ENCODE peak calls at places on chromosomes 2 and 18, in ten cellular contexts. One of them, this sample, is unnamed.

GRCh38 chr2:68710336-68710735 is 24.3 kb upstream of the ARHGAP25 start:
- DNase-seq in activated T-helper 1 cell treated with anti-CD3 and anti-CD28 coated beads, Interleukin-12 subunit alpha, Interleukin-12 subunit beta, Interleukin-2, Interleukin-4 antibody, amounts not matched to agents 30 ng/mL and 10 ng/mL and 1 ng/mL, durations not matched to agents 14 hours and 24 hours and 36 hours: no peak
- DNase-seq in stimulated activated CD4-positive, alpha-beta T cell treated with anti-CD3 and anti-CD28 coated beads, Interleukin-2, amount 100 ng/mL, for 48 hours: no peak
- DNase-seq in NCI-H1092: no peak
- DNase-seq in breast epithelium: no peak
- DNase-seq in NCI-H345: no peak
- DNase-seq in islet precursor cell: no peak
- DNase-seq in LoVo: no peak
- DNase-seq in kidney glomerular epithelial cell: no peak
- DNase-seq in SK-N-SH: no peak
- DNase-seq in this sample: no peak

GRCh38 chr2:238701066-238701906 is 146.6 kb upstream of the TWIST2 start:
- DNase-seq in activated T-helper 1 cell treated with anti-CD3 and anti-CD28 coated beads, Interleukin-12 subunit alpha, Interleukin-12 subunit beta, Interleukin-2, Interleukin-4 antibody, amounts not matched to agents 30 ng/mL and 10 ng/mL and 1 ng/mL, durations not matched to agents 14 hours and 24 hours and 36 hours: no peak
- DNase-seq in stimulated activated CD4-positive, alpha-beta T cell treated with anti-CD3 and anti-CD28 coated beads, Interleukin-2, amount 100 ng/mL, for 48 hours: no peak
- DNase-seq in NCI-H1092: no peak
- DNase-seq in breast epithelium: no peak
- DNase-seq in NCI-H345: no peak
- DNase-seq in islet precursor cell: peak
- DNase-seq in LoVo: no peak
- DNase-seq in kidney glomerular epithelial cell: no peak
- DNase-seq in SK-N-SH: no peak
- DNase-seq in this sample: peak

GRCh38 chr2:118176601-118177000 is 88.3 kb downstream of the INSIG2 start:
- DNase-seq in activated T-helper 1 cell treated with anti-CD3 and anti-CD28 coated beads, Interleukin-12 subunit alpha, Interleukin-12 subunit beta, Interleukin-2, Interleukin-4 antibody, amounts not matched to agents 30 ng/mL and 10 ng/mL and 1 ng/mL, durations not matched to agents 14 hours and 24 hours and 36 hours: no peak
- DNase-seq in stimulated activated CD4-positive, alpha-beta T cell treated with anti-CD3 and anti-CD28 coated beads, Interleukin-2, amount 100 ng/mL, for 48 hours: no peak
- DNase-seq in NCI-H1092: no peak
- DNase-seq in breast epithelium: no peak
- DNase-seq in NCI-H345: no peak
- DNase-seq in islet precursor cell: no peak
- DNase-seq in LoVo: no peak
- DNase-seq in kidney glomerular epithelial cell: no peak
- DNase-seq in SK-N-SH: no peak
- DNase-seq in this sample: no peak

GRCh38 chr18:59725177-59725576 is 28.0 kb upstream of the CCBE1 start:
- DNase-seq in activated T-helper 1 cell treated with anti-CD3 and anti-CD28 coated beads, Interleukin-12 subunit alpha, Interleukin-12 subunit beta, Interleukin-2, Interleukin-4 antibody, amounts not matched to agents 30 ng/mL and 10 ng/mL and 1 ng/mL, durations not matched to agents 14 hours and 24 hours and 36 hours: no peak
- DNase-seq in stimulated activated CD4-positive, alpha-beta T cell treated with anti-CD3 and anti-CD28 coated beads, Interleukin-2, amount 100 ng/mL, for 48 hours: no peak
- DNase-seq in NCI-H1092: no peak
- DNase-seq in breast epithelium: no peak
- DNase-seq in NCI-H345: no peak
- DNase-seq in islet precursor cell: no peak
- DNase-seq in LoVo: no peak
- DNase-seq in kidney glomerular epithelial cell: no peak
- DNase-seq in SK-N-SH: no peak
- DNase-seq in this sample: no peak

GRCh38 chr2:71856709-71857525 is 290.7 kb downstream of the CYP26B1 start:
- DNase-seq in activated T-helper 1 cell treated with anti-CD3 and anti-CD28 coated beads, Interleukin-12 subunit alpha, Interleukin-12 subunit beta, Interleukin-2, Interleukin-4 antibody, amounts not matched to agents 30 ng/mL and 10 ng/mL and 1 ng/mL, durations not matched to agents 14 hours and 24 hours and 36 hours: no peak
- DNase-seq in stimulated activated CD4-positive, alpha-beta T cell treated with anti-CD3 and anti-CD28 coated beads, Interleukin-2, amount 100 ng/mL, for 48 hours: no peak
- DNase-seq in NCI-H1092: no peak
- DNase-seq in breast epithelium: no peak
- DNase-seq in NCI-H345: no peak
- DNase-seq in islet precursor cell: peak
- DNase-seq in LoVo: no peak
- DNase-seq in kidney glomerular epithelial cell: peak
- DNase-seq in SK-N-SH: no peak
- DNase-seq in this sample: no peak

GRCh38 chr2:227862741-227863588 is 8.5 kb upstream of the DAW1 start:
- DNase-seq in activated T-helper 1 cell treated with anti-CD3 and anti-CD28 coated beads, Interleukin-12 subunit alpha, Interleukin-12 subunit beta, Interleukin-2, Interleukin-4 antibody, amounts not matched to agents 30 ng/mL and 10 ng/mL and 1 ng/mL, durations not matched to agents 14 hours and 24 hours and 36 hours: no peak
- DNase-seq in stimulated activated CD4-positive, alpha-beta T cell treated with anti-CD3 and anti-CD28 coated beads, Interleukin-2, amount 100 ng/mL, for 48 hours: no peak
- DNase-seq in NCI-H1092: no peak
- DNase-seq in breast epithelium: no peak
- DNase-seq in NCI-H345: no peak
- DNase-seq in islet precursor cell: peak
- DNase-seq in LoVo: peak
- DNase-seq in kidney glomerular epithelial cell: peak
- DNase-seq in SK-N-SH: no peak
- DNase-seq in this sample: no peak

GRCh38 chr2:64036343-64036742 is 17.1 kb upstream of the VPS54 start:
- DNase-seq in activated T-helper 1 cell treated with anti-CD3 and anti-CD28 coated beads, Interleukin-12 subunit alpha, Interleukin-12 subunit beta, Interleukin-2, Interleukin-4 antibody, amounts not matched to agents 30 ng/mL and 10 ng/mL and 1 ng/mL, durations not matched to agents 14 hours and 24 hours and 36 hours: peak
- DNase-seq in stimulated activated CD4-positive, alpha-beta T cell treated with anti-CD3 and anti-CD28 coated beads, Interleukin-2, amount 100 ng/mL, for 48 hours: no peak
- DNase-seq in NCI-H1092: no peak
- DNase-seq in breast epithelium: no peak
- DNase-seq in NCI-H345: no peak
- DNase-seq in islet precursor cell: no peak
- DNase-seq in LoVo: no peak
- DNase-seq in kidney glomerular epithelial cell: peak
- DNase-seq in SK-N-SH: no peak
- DNase-seq in this sample: no peak

GRCh38 chr2:72142743-72143440 is 4.8 kb downstream of the CYP26B1 start:
- DNase-seq in activated T-helper 1 cell treated with anti-CD3 and anti-CD28 coated beads, Interleukin-12 subunit alpha, Interleukin-12 subunit beta, Interleukin-2, Interleukin-4 antibody, amounts not matched to agents 30 ng/mL and 10 ng/mL and 1 ng/mL, durations not matched to agents 14 hours and 24 hours and 36 hours: no peak
- DNase-seq in stimulated activated CD4-positive, alpha-beta T cell treated with anti-CD3 and anti-CD28 coated beads, Interleukin-2, amount 100 ng/mL, for 48 hours: no peak
- DNase-seq in NCI-H1092: no peak
- DNase-seq in breast epithelium: peak
- DNase-seq in NCI-H345: no peak
- DNase-seq in islet precursor cell: peak
- DNase-seq in LoVo: no peak
- DNase-seq in kidney glomerular epithelial cell: no peak
- DNase-seq in SK-N-SH: peak
- DNase-seq in this sample: peak

GRCh38 chr2:48944961-48945360 is 189.4 kb upstream of the LHCGR start:
- DNase-seq in activated T-helper 1 cell treated with anti-CD3 and anti-CD28 coated beads, Interleukin-12 subunit alpha, Interleukin-12 subunit beta, Interleukin-2, Interleukin-4 antibody, amounts not matched to agents 30 ng/mL and 10 ng/mL and 1 ng/mL, durations not matched to agents 14 hours and 24 hours and 36 hours: no peak
- DNase-seq in stimulated activated CD4-positive, alpha-beta T cell treated with anti-CD3 and anti-CD28 coated beads, Interleukin-2, amount 100 ng/mL, for 48 hours: no peak
- DNase-seq in NCI-H1092: no peak
- DNase-seq in breast epithelium: no peak
- DNase-seq in NCI-H345: no peak
- DNase-seq in islet precursor cell: no peak
- DNase-seq in LoVo: no peak
- DNase-seq in kidney glomerular epithelial cell: no peak
- DNase-seq in SK-N-SH: no peak
- DNase-seq in this sample: no peak

GRCh38 chr2:38626326-38627031 is 23.8 kb upstream of the HNRNPLL start:
- DNase-seq in activated T-helper 1 cell treated with anti-CD3 and anti-CD28 coated beads, Interleukin-12 subunit alpha, Interleukin-12 subunit beta, Interleukin-2, Interleukin-4 antibody, amounts not matched to agents 30 ng/mL and 10 ng/mL and 1 ng/mL, durations not matched to agents 14 hours and 24 hours and 36 hours: peak
- DNase-seq in stimulated activated CD4-positive, alpha-beta T cell treated with anti-CD3 and anti-CD28 coated beads, Interleukin-2, amount 100 ng/mL, for 48 hours: no peak
- DNase-seq in NCI-H1092: no peak
- DNase-seq in breast epithelium: no peak
- DNase-seq in NCI-H345: no peak
- DNase-seq in islet precursor cell: no peak
- DNase-seq in LoVo: no peak
- DNase-seq in kidney glomerular epithelial cell: no peak
- DNase-seq in SK-N-SH: no peak
- DNase-seq in this sample: no peak

GRCh38 chr2:148027822-148028221 is 6.9 kb downstream of the MBD5 start:
- DNase-seq in activated T-helper 1 cell treated with anti-CD3 and anti-CD28 coated beads, Interleukin-12 subunit alpha, Interleukin-12 subunit beta, Interleukin-2, Interleukin-4 antibody, amounts not matched to agents 30 ng/mL and 10 ng/mL and 1 ng/mL, durations not matched to agents 14 hours and 24 hours and 36 hours: no peak
- DNase-seq in stimulated activated CD4-positive, alpha-beta T cell treated with anti-CD3 and anti-CD28 coated beads, Interleukin-2, amount 100 ng/mL, for 48 hours: no peak
- DNase-seq in NCI-H1092: no peak
- DNase-seq in breast epithelium: no peak
- DNase-seq in NCI-H345: no peak
- DNase-seq in islet precursor cell: no peak
- DNase-seq in LoVo: no peak
- DNase-seq in kidney glomerular epithelial cell: no peak
- DNase-seq in SK-N-SH: no peak
- DNase-seq in this sample: no peak

GRCh38 chr2:33133436-33133835 is 186.7 kb downstream of the LTBP1 start:
- DNase-seq in activated T-helper 1 cell treated with anti-CD3 and anti-CD28 coated beads, Interleukin-12 subunit alpha, Interleukin-12 subunit beta, Interleukin-2, Interleukin-4 antibody, amounts not matched to agents 30 ng/mL and 10 ng/mL and 1 ng/mL, durations not matched to agents 14 hours and 24 hours and 36 hours: no peak
- DNase-seq in stimulated activated CD4-positive, alpha-beta T cell treated with anti-CD3 and anti-CD28 coated beads, Interleukin-2, amount 100 ng/mL, for 48 hours: no peak
- DNase-seq in NCI-H1092: peak
- DNase-seq in breast epithelium: no peak
- DNase-seq in NCI-H345: no peak
- DNase-seq in islet precursor cell: no peak
- DNase-seq in LoVo: no peak
- DNase-seq in kidney glomerular epithelial cell: no peak
- DNase-seq in SK-N-SH: no peak
- DNase-seq in this sample: no peak

GRCh38 chr18:58417752-58418151 is 211.1 kb downstream of the ALPK2 start:
- DNase-seq in activated T-helper 1 cell treated with anti-CD3 and anti-CD28 coated beads, Interleukin-12 subunit alpha, Interleukin-12 subunit beta, Interleukin-2, Interleukin-4 antibody, amounts not matched to agents 30 ng/mL and 10 ng/mL and 1 ng/mL, durations not matched to agents 14 hours and 24 hours and 36 hours: no peak
- DNase-seq in stimulated activated CD4-positive, alpha-beta T cell treated with anti-CD3 and anti-CD28 coated beads, Interleukin-2, amount 100 ng/mL, for 48 hours: no peak
- DNase-seq in NCI-H1092: no peak
- DNase-seq in breast epithelium: no peak
- DNase-seq in NCI-H345: no peak
- DNase-seq in islet precursor cell: no peak
- DNase-seq in LoVo: no peak
- DNase-seq in kidney glomerular epithelial cell: no peak
- DNase-seq in SK-N-SH: no peak
- DNase-seq in this sample: no peak

GRCh38 chr18:34729740-34730338 is 19.7 kb downstream of the DTNA start:
- DNase-seq in activated T-helper 1 cell treated with anti-CD3 and anti-CD28 coated beads, Interleukin-12 subunit alpha, Interleukin-12 subunit beta, Interleukin-2, Interleukin-4 antibody, amounts not matched to agents 30 ng/mL and 10 ng/mL and 1 ng/mL, durations not matched to agents 14 hours and 24 hours and 36 hours: no peak
- DNase-seq in stimulated activated CD4-positive, alpha-beta T cell treated with anti-CD3 and anti-CD28 coated beads, Interleukin-2, amount 100 ng/mL, for 48 hours: no peak
- DNase-seq in NCI-H1092: no peak
- DNase-seq in breast epithelium: no peak
- DNase-seq in NCI-H345: no peak
- DNase-seq in islet precursor cell: no peak
- DNase-seq in LoVo: no peak
- DNase-seq in kidney glomerular epithelial cell: no peak
- DNase-seq in SK-N-SH: no peak
- DNase-seq in this sample: no peak

GRCh38 chr2:133344864-133345263 is 223.4 kb downstream of the NCKAP5 start:
- DNase-seq in activated T-helper 1 cell treated with anti-CD3 and anti-CD28 coated beads, Interleukin-12 subunit alpha, Interleukin-12 subunit beta, Interleukin-2, Interleukin-4 antibody, amounts not matched to agents 30 ng/mL and 10 ng/mL and 1 ng/mL, durations not matched to agents 14 hours and 24 hours and 36 hours: no peak
- DNase-seq in stimulated activated CD4-positive, alpha-beta T cell treated with anti-CD3 and anti-CD28 coated beads, Interleukin-2, amount 100 ng/mL, for 48 hours: no peak
- DNase-seq in NCI-H1092: no peak
- DNase-seq in breast epithelium: no peak
- DNase-seq in NCI-H345: peak
- DNase-seq in islet precursor cell: no peak
- DNase-seq in LoVo: no peak
- DNase-seq in kidney glomerular epithelial cell: no peak
- DNase-seq in SK-N-SH: no peak
- DNase-seq in this sample: no peak

GRCh38 chr2:141317986-141318385 is 812.8 kb downstream of the LRP1B start:
- DNase-seq in activated T-helper 1 cell treated with anti-CD3 and anti-CD28 coated beads, Interleukin-12 subunit alpha, Interleukin-12 subunit beta, Interleukin-2, Interleukin-4 antibody, amounts not matched to agents 30 ng/mL and 10 ng/mL and 1 ng/mL, durations not matched to agents 14 hours and 24 hours and 36 hours: no peak
- DNase-seq in stimulated activated CD4-positive, alpha-beta T cell treated with anti-CD3 and anti-CD28 coated beads, Interleukin-2, amount 100 ng/mL, for 48 hours: no peak
- DNase-seq in NCI-H1092: no peak
- DNase-seq in breast epithelium: no peak
- DNase-seq in NCI-H345: no peak
- DNase-seq in islet precursor cell: no peak
- DNase-seq in LoVo: no peak
- DNase-seq in kidney glomerular epithelial cell: no peak
- DNase-seq in SK-N-SH: no peak
- DNase-seq in this sample: no peak

GRCh38 chr2:233892793-233893192 is 24.4 kb upstream of the TRPM8 start:
- DNase-seq in activated T-helper 1 cell treated with anti-CD3 and anti-CD28 coated beads, Interleukin-12 subunit alpha, Interleukin-12 subunit beta, Interleukin-2, Interleukin-4 antibody, amounts not matched to agents 30 ng/mL and 10 ng/mL and 1 ng/mL, durations not matched to agents 14 hours and 24 hours and 36 hours: no peak
- DNase-seq in stimulated activated CD4-positive, alpha-beta T cell treated with anti-CD3 and anti-CD28 coated beads, Interleukin-2, amount 100 ng/mL, for 48 hours: no peak
- DNase-seq in NCI-H1092: no peak
- DNase-seq in breast epithelium: no peak
- DNase-seq in NCI-H345: no peak
- DNase-seq in islet precursor cell: no peak
- DNase-seq in LoVo: peak
- DNase-seq in kidney glomerular epithelial cell: no peak
- DNase-seq in SK-N-SH: peak
- DNase-seq in this sample: no peak

GRCh38 chr2:12759248-12759647 is 42.5 kb downstream of the TRIB2 start:
- DNase-seq in activated T-helper 1 cell treated with anti-CD3 and anti-CD28 coated beads, Interleukin-12 subunit alpha, Interleukin-12 subunit beta, Interleukin-2, Interleukin-4 antibody, amounts not matched to agents 30 ng/mL and 10 ng/mL and 1 ng/mL, durations not matched to agents 14 hours and 24 hours and 36 hours: no peak
- DNase-seq in stimulated activated CD4-positive, alpha-beta T cell treated with anti-CD3 and anti-CD28 coated beads, Interleukin-2, amount 100 ng/mL, for 48 hours: no peak
- DNase-seq in NCI-H1092: no peak
- DNase-seq in breast epithelium: no peak
- DNase-seq in NCI-H345: no peak
- DNase-seq in islet precursor cell: no peak
- DNase-seq in LoVo: no peak
- DNase-seq in kidney glomerular epithelial cell: peak
- DNase-seq in SK-N-SH: no peak
- DNase-seq in this sample: no peak

GRCh38 chr18:3048121-3048520 is 35.2 kb upstream of the LPIN2 start:
- DNase-seq in activated T-helper 1 cell treated with anti-CD3 and anti-CD28 coated beads, Interleukin-12 subunit alpha, Interleukin-12 subunit beta, Interleukin-2, Interleukin-4 antibody, amounts not matched to agents 30 ng/mL and 10 ng/mL and 1 ng/mL, durations not matched to agents 14 hours and 24 hours and 36 hours: no peak
- DNase-seq in stimulated activated CD4-positive, alpha-beta T cell treated with anti-CD3 and anti-CD28 coated beads, Interleukin-2, amount 100 ng/mL, for 48 hours: no peak
- DNase-seq in NCI-H1092: no peak
- DNase-seq in breast epithelium: no peak
- DNase-seq in NCI-H345: no peak
- DNase-seq in islet precursor cell: peak
- DNase-seq in LoVo: no peak
- DNase-seq in kidney glomerular epithelial cell: no peak
- DNase-seq in SK-N-SH: peak
- DNase-seq in this sample: peak

GRCh38 chr18:58183226-58183625 is 139.2 kb downstream of the NEDD4L start:
- DNase-seq in activated T-helper 1 cell treated with anti-CD3 and anti-CD28 coated beads, Interleukin-12 subunit alpha, Interleukin-12 subunit beta, Interleukin-2, Interleukin-4 antibody, amounts not matched to agents 30 ng/mL and 10 ng/mL and 1 ng/mL, durations not matched to agents 14 hours and 24 hours and 36 hours: no peak
- DNase-seq in stimulated activated CD4-positive, alpha-beta T cell treated with anti-CD3 and anti-CD28 coated beads, Interleukin-2, amount 100 ng/mL, for 48 hours: no peak
- DNase-seq in NCI-H1092: peak
- DNase-seq in breast epithelium: peak
- DNase-seq in NCI-H345: peak
- DNase-seq in islet precursor cell: no peak
- DNase-seq in LoVo: no peak
- DNase-seq in kidney glomerular epithelial cell: no peak
- DNase-seq in SK-N-SH: no peak
- DNase-seq in this sample: peak

GRCh38 chr2:18238231-18238630 is 322.2 kb downstream of the RDH14 start:
- DNase-seq in activated T-helper 1 cell treated with anti-CD3 and anti-CD28 coated beads, Interleukin-12 subunit alpha, Interleukin-12 subunit beta, Interleukin-2, Interleukin-4 antibody, amounts not matched to agents 30 ng/mL and 10 ng/mL and 1 ng/mL, durations not matched to agents 14 hours and 24 hours and 36 hours: no peak
- DNase-seq in stimulated activated CD4-positive, alpha-beta T cell treated with anti-CD3 and anti-CD28 coated beads, Interleukin-2, amount 100 ng/mL, for 48 hours: no peak
- DNase-seq in NCI-H1092: no peak
- DNase-seq in breast epithelium: no peak
- DNase-seq in NCI-H345: no peak
- DNase-seq in islet precursor cell: no peak
- DNase-seq in LoVo: no peak
- DNase-seq in kidney glomerular epithelial cell: no peak
- DNase-seq in SK-N-SH: no peak
- DNase-seq in this sample: no peak

GRCh38 chr18:48814490-48815181 is 136.1 kb downstream of the SMAD7 start:
- DNase-seq in activated T-helper 1 cell treated with anti-CD3 and anti-CD28 coated beads, Interleukin-12 subunit alpha, Interleukin-12 subunit beta, Interleukin-2, Interleukin-4 antibody, amounts not matched to agents 30 ng/mL and 10 ng/mL and 1 ng/mL, durations not matched to agents 14 hours and 24 hours and 36 hours: no peak
- DNase-seq in stimulated activated CD4-positive, alpha-beta T cell treated with anti-CD3 and anti-CD28 coated beads, Interleukin-2, amount 100 ng/mL, for 48 hours: no peak
- DNase-seq in NCI-H1092: no peak
- DNase-seq in breast epithelium: peak
- DNase-seq in NCI-H345: no peak
- DNase-seq in islet precursor cell: peak
- DNase-seq in LoVo: no peak
- DNase-seq in kidney glomerular epithelial cell: no peak
- DNase-seq in SK-N-SH: no peak
- DNase-seq in this sample: no peak

GRCh38 chr2:95056044-95056443 is 30.5 kb downstream of the MAL start:
- DNase-seq in activated T-helper 1 cell treated with anti-CD3 and anti-CD28 coated beads, Interleukin-12 subunit alpha, Interleukin-12 subunit beta, Interleukin-2, Interleukin-4 antibody, amounts not matched to agents 30 ng/mL and 10 ng/mL and 1 ng/mL, durations not matched to agents 14 hours and 24 hours and 36 hours: no peak
- DNase-seq in stimulated activated CD4-positive, alpha-beta T cell treated with anti-CD3 and anti-CD28 coated beads, Interleukin-2, amount 100 ng/mL, for 48 hours: no peak
- DNase-seq in NCI-H1092: no peak
- DNase-seq in breast epithelium: no peak
- DNase-seq in NCI-H345: no peak
- DNase-seq in islet precursor cell: peak
- DNase-seq in LoVo: no peak
- DNase-seq in kidney glomerular epithelial cell: no peak
- DNase-seq in SK-N-SH: no peak
- DNase-seq in this sample: no peak

GRCh38 chr2:198499539-198499938 is 695.1 kb downstream of the PLCL1 start:
- DNase-seq in activated T-helper 1 cell treated with anti-CD3 and anti-CD28 coated beads, Interleukin-12 subunit alpha, Interleukin-12 subunit beta, Interleukin-2, Interleukin-4 antibody, amounts not matched to agents 30 ng/mL and 10 ng/mL and 1 ng/mL, durations not matched to agents 14 hours and 24 hours and 36 hours: no peak
- DNase-seq in stimulated activated CD4-positive, alpha-beta T cell treated with anti-CD3 and anti-CD28 coated beads, Interleukin-2, amount 100 ng/mL, for 48 hours: no peak
- DNase-seq in NCI-H1092: no peak
- DNase-seq in breast epithelium: no peak
- DNase-seq in NCI-H345: no peak
- DNase-seq in islet precursor cell: peak
- DNase-seq in LoVo: no peak
- DNase-seq in kidney glomerular epithelial cell: no peak
- DNase-seq in SK-N-SH: no peak
- DNase-seq in this sample: peak

GRCh38 chr2:59932341-59932740 is 621.1 kb downstream of the BCL11A start:
- DNase-seq in activated T-helper 1 cell treated with anti-CD3 and anti-CD28 coated beads, Interleukin-12 subunit alpha, Interleukin-12 subunit beta, Interleukin-2, Interleukin-4 antibody, amounts not matched to agents 30 ng/mL and 10 ng/mL and 1 ng/mL, durations not matched to agents 14 hours and 24 hours and 36 hours: no peak
- DNase-seq in stimulated activated CD4-positive, alpha-beta T cell treated with anti-CD3 and anti-CD28 coated beads, Interleukin-2, amount 100 ng/mL, for 48 hours: no peak
- DNase-seq in NCI-H1092: no peak
- DNase-seq in breast epithelium: no peak
- DNase-seq in NCI-H345: no peak
- DNase-seq in islet precursor cell: no peak
- DNase-seq in LoVo: no peak
- DNase-seq in kidney glomerular epithelial cell: no peak
- DNase-seq in SK-N-SH: no peak
- DNase-seq in this sample: no peak

GRCh38 chr2:157411624-157412336 is 32.1 kb downstream of the CYTIP start:
- DNase-seq in activated T-helper 1 cell treated with anti-CD3 and anti-CD28 coated beads, Interleukin-12 subunit alpha, Interleukin-12 subunit beta, Interleukin-2, Interleukin-4 antibody, amounts not matched to agents 30 ng/mL and 10 ng/mL and 1 ng/mL, durations not matched to agents 14 hours and 24 hours and 36 hours: no peak
- DNase-seq in stimulated activated CD4-positive, alpha-beta T cell treated with anti-CD3 and anti-CD28 coated beads, Interleukin-2, amount 100 ng/mL, for 48 hours: no peak
- DNase-seq in NCI-H1092: no peak
- DNase-seq in breast epithelium: no peak
- DNase-seq in NCI-H345: no peak
- DNase-seq in islet precursor cell: no peak
- DNase-seq in LoVo: no peak
- DNase-seq in kidney glomerular epithelial cell: no peak
- DNase-seq in SK-N-SH: no peak
- DNase-seq in this sample: no peak

GRCh38 chr2:233061591-233062446 is 1.7 kb downstream of the INPP5D start:
- DNase-seq in activated T-helper 1 cell treated with anti-CD3 and anti-CD28 coated beads, Interleukin-12 subunit alpha, Interleukin-12 subunit beta, Interleukin-2, Interleukin-4 antibody, amounts not matched to agents 30 ng/mL and 10 ng/mL and 1 ng/mL, durations not matched to agents 14 hours and 24 hours and 36 hours: no peak
- DNase-seq in stimulated activated CD4-positive, alpha-beta T cell treated with anti-CD3 and anti-CD28 coated beads, Interleukin-2, amount 100 ng/mL, for 48 hours: peak
- DNase-seq in NCI-H1092: no peak
- DNase-seq in breast epithelium: peak
- DNase-seq in NCI-H345: no peak
- DNase-seq in islet precursor cell: peak
- DNase-seq in LoVo: no peak
- DNase-seq in kidney glomerular epithelial cell: no peak
- DNase-seq in SK-N-SH: peak
- DNase-seq in this sample: no peak

GRCh38 chr2:189178726-189179606 is 595 bp downstream of the COL5A2 start:
- DNase-seq in activated T-helper 1 cell treated with anti-CD3 and anti-CD28 coated beads, Interleukin-12 subunit alpha, Interleukin-12 subunit beta, Interleukin-2, Interleukin-4 antibody, amounts not matched to agents 30 ng/mL and 10 ng/mL and 1 ng/mL, durations not matched to agents 14 hours and 24 hours and 36 hours: no peak
- DNase-seq in stimulated activated CD4-positive, alpha-beta T cell treated with anti-CD3 and anti-CD28 coated beads, Interleukin-2, amount 100 ng/mL, for 48 hours: no peak
- DNase-seq in NCI-H1092: no peak
- DNase-seq in breast epithelium: no peak
- DNase-seq in NCI-H345: no peak
- DNase-seq in islet precursor cell: peak
- DNase-seq in LoVo: peak
- DNase-seq in kidney glomerular epithelial cell: peak
- DNase-seq in SK-N-SH: no peak
- DNase-seq in this sample: no peak